ENCODE peak calls at places on chromosomes 13 and 19, in seven cellular contexts. J, D, E, I, K, T and Z are unnamed samples. For H3K36me3 and H3K27me3, the result is how much of the 10 kb centered on the place peaks cover.

GRCh38 chr13:103272770-103273169 is 206.6 kb upstream of the SLC10A2 start:
- DNase-seq in J (no peak), D (no peak), I (no peak), E (no peak), K (no peak), T (no peak), Z (no peak)

GRCh38 chr19:11299946-11300810 is 4.2 kb downstream of the TSPAN16 start:
- DNase-seq in E (no peak), I (no peak), K (no peak), J (no peak), D (no peak), T (no peak), Z (no peak)

GRCh38 chr13:47816835-47817234 is 184.2 kb downstream of the SUCLA2 start:
- DNase-seq in K (no peak), D (peak), E (peak), I (no peak), T (peak), J (no peak), Z (peak)

GRCh38 chr19:35150445-35150844 is 4.1 kb upstream of the FXYD5 start:
- DNase-seq in E (no peak), I (no peak), D (no peak), J (no peak), T (no peak), K (no peak), Z (no peak)

GRCh38 chr13:43191561-43191960 is 168.2 kb downstream of the DNAJC15 start:
- DNase-seq in T (peak), I (no peak), D (no peak), E (no peak), J (no peak), K (no peak), Z (no peak)

GRCh38 chr13:44368062-44368591 is 5.5 kb upstream of the SERP2 start:
- DNase-seq in T (no peak), D (peak), K (no peak), E (no peak), J (no peak), I (no peak), Z (no peak)

GRCh38 chr19:16626796-16627193 is 1.2 kb downstream of the MED26 start:
- DNase-seq in T (no peak), J (no peak), K (no peak), E (no peak), D (no peak), I (no peak), Z (no peak)

GRCh38 chr19:38362076-38362945 is 12.1 kb upstream of the PSMD8 start:
- DNase-seq in E (peak), K (no peak), J (peak), D (peak), T (peak), I (peak), Z (peak)

GRCh38 chr13:50352720-50353491 is 337.7 kb downstream of the KCNRG start:
- DNase-seq in I (no peak), K (no peak), D (no peak), T (no peak), J (no peak), E (no peak), Z (no peak)

GRCh38 chr19:3194063-3194702 is 8.5 kb downstream of the NCLN start:
- DNase-seq in J (no peak), E (no peak), I (no peak), T (no peak), K (no peak), D (no peak), Z (no peak)

GRCh38 chr13:113045214-113046007 is 60.2 kb upstream of the F7 start:
- DNase-seq in E (no peak), K (no peak), T (no peak), D (no peak), I (no peak), J (no peak), Z (no peak)

GRCh38 chr19:16527971-16528521 is 14.2 kb downstream of the CHERP start:
- DNase-seq in T (peak), I (no peak), D (peak), K (no peak), J (no peak), E (peak), Z (peak)

GRCh38 chr13:77674802-77675201 is 22.7 kb upstream of the SLAIN1 start:
- DNase-seq in K (no peak), T (no peak), E (no peak), I (no peak), J (no peak), D (no peak), Z (no peak)

GRCh38 chr13:21318891-21319532 is 140.1 kb downstream of the ZDHHC20 start:
- DNase-seq in I (peak), J (no peak), E (no peak), D (no peak), K (no peak), T (no peak), Z (no peak)

GRCh38 chr13:99572921-99573320 is 71.6 kb downstream of the TM9SF2 start:
- DNase-seq in I (no peak), J (no peak), K (no peak), D (no peak), T (no peak), E (no peak), Z (no peak)

GRCh38 chr19:46546194-46546896 is 50.7 kb upstream of the PNMA8B start:
- DNase-seq in E (peak), J (peak), D (peak), K (no peak), T (peak), I (peak), Z (peak)

GRCh38 chr13:74035881-74036280 is 98.3 kb downstream of the KLF12 start:
- DNase-seq in K (no peak), E (no peak), T (peak), I (no peak), J (no peak), D (no peak), Z (no peak)

GRCh38 chr19:6509118-6509971 is 7.2 kb upstream of the TUBB4A start:
- DNase-seq in D (no peak), E (no peak), J (no peak), T (no peak), K (no peak), I (peak), Z (no peak)

GRCh38 chr19:35142531-35143230 is 374 bp upstream of the FXYD7 start:
- DNase-seq in E (peak), K (no peak), D (peak), I (peak), T (peak), J (no peak), Z (peak)

GRCh38 chr13:22703601-22704209 is 477.1 kb upstream of the SGCG start:
- DNase-seq in D (no peak), T (no peak), E (no peak), J (no peak), I (no peak), K (no peak), Z (peak)

GRCh38 chr13:77696006-77696862 is 1.3 kb upstream of the SLAIN1 start:
- DNase-seq in K (no peak), J (no peak), I (no peak), E (peak), T (peak), D (peak), Z (no peak)

GRCh38 chr19:38162094-38162493 is 61.9 kb downstream of the DPF1 start:
- DNase-seq in T (no peak), I (no peak), E (no peak), K (no peak), J (no peak), D (no peak), Z (peak)

GRCh38 chr13:99426426-99426825 is 74.8 kb upstream of the TM9SF2 start:
- DNase-seq in I (no peak), D (no peak), T (no peak), J (no peak), K (no peak), E (peak), Z (peak)

GRCh38 chr13:30359999-30360398 is 52.6 kb upstream of the KATNAL1 start:
- DNase-seq in E (no peak), I (no peak), D (no peak), K (no peak), T (no peak), J (no peak), Z (no peak)
- H3K36me3 ChIP-seq in E (under half), I (under half), D (under half), K (under half), T (under half), J (under half), Z (under half)

GRCh38 chr19:30320466-30320865 is 51.7 kb upstream of the ZNF536 start:
- DNase-seq in T (no peak), K (no peak), I (no peak), D (no peak), J (no peak), E (peak), Z (no peak)

GRCh38 chr19:30318261-30318660 is 53.9 kb upstream of the ZNF536 start:
- DNase-seq in K (no peak), T (no peak), J (no peak), D (no peak), E (no peak), I (no peak), Z (no peak)

GRCh38 chr19:30318936-30319335 is 53.2 kb upstream of the ZNF536 start:
- DNase-seq in T (no peak), K (no peak), J (no peak), I (no peak), E (peak), D (peak), Z (no peak)

GRCh38 chr19:30319876-30320275 is 52.3 kb upstream of the ZNF536 start:
- DNase-seq in I (no peak), J (no peak), T (no peak), K (no peak), E (no peak), D (no peak), Z (no peak)

DNA sequence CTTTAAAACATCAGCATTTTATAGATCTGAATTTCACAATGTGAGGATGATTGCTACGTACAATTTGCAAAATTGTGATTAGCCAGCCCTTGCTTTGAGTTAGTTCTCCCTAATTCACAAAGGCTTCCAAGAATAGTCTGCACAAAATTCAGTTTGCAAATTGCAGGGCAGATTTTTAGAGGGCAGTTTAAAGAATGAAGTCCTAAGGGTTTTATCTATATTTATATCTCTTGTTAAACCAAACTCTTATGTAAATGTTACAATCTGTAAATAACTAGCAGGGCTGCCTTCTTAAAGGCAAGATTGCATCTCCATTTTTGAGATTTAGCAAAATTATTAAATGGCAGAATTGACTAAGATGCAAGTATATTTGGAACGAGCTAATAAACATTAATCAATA is 52.8 kb upstream of the ZNF536 start:
- DNase-seq in T (no peak), K (no peak), I (no peak), J (no peak), D (no peak), E (no peak), Z (no peak)
- H3K4me3 ChIP-seq in T (no peak), K (no peak), I (no peak), J (no peak), D (no peak), E (no peak), Z (no peak)

GRCh38 chr13:54950546-54950945 is 1921.9 kb downstream of the OLFM4 start:
- DNase-seq in D (no peak), E (no peak), I (no peak), T (no peak), K (no peak), J (no peak), Z (no peak)
- H3K27me3 ChIP-seq in D (under half), E (under half), I (under half), T (under half), K (under half), J (under half), Z (under half)

DNA sequence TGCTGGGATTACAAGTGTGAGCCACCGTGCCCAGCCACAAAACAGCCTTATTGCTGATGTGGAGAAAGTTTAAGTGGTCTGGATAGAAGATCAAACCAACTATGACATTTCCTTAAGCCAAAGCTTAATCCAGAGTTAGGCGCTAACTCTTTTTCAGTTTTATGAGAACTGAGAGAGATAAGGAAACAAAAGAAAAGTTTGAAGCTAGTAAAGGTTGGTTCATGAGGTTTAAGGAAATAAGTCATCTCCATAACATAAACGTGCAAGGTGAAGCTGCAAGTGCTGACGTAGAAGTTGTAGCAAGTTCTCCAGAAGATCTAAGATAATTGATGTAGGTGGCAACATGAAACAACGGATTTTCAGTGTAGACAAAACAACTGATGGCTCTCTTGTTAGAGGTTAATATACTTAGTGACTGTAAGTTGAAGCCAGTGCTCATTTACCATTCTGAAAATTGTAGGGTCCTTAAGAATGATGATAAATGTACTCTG is 41.6 kb downstream of the ZMYM2 start:
- DNase-seq in T (no peak), J (no peak), D (no peak), I (no peak), E (no peak), K (no peak), Z (no peak)
- H3K36me3 ChIP-seq in T (under half), J (under half), D (under half), I (under half), E (half or more), K (under half), Z (under half)

GRCh38 chr19:4525563-4526002 is 7.3 kb upstream of the PLIN4 start:
- DNase-seq in J (no peak), T (no peak), I (no peak), E (no peak), D (no peak), K (no peak), Z (no peak)

GRCh38 chr19:4521888-4522242 is 3.6 kb upstream of the PLIN4 start:
- DNase-seq in D (no peak), J (no peak), E (no peak), K (no peak), I (no peak), T (no peak), Z (no peak)

GRCh38 chr19:4524808-4525562 is 6.7 kb upstream of the PLIN4 start:
- DNase-seq in T (peak), D (peak), K (no peak), E (peak), J (peak), I (peak), Z (peak)

GRCh38 chr19:4522291-4523002 is 4.2 kb upstream of the PLIN4 start:
- DNase-seq in E (no peak), K (no peak), T (no peak), I (no peak), D (no peak), J (no peak), Z (peak)

GRCh38 chr19:4523306-4524110 is 5.2 kb upstream of the PLIN4 start:
- DNase-seq in E (peak), T (peak), I (peak), K (no peak), D (peak), J (no peak), Z (peak)
- H3K4me3 ChIP-seq in E (no peak), T (no peak), I (no peak), K (no peak), D (no peak), J (no peak), Z (no peak)

GRCh38 chr13:25165664-25166063 is 6.4 kb downstream of the AMER2 start:
- DNase-seq in J (no peak), E (no peak), T (peak), D (no peak), I (no peak), K (no peak), Z (no peak)
- H3K27me3 ChIP-seq in J (under half), E (under half), T (under half), D (under half), I (under half), K (under half), Z (under half)

DNA sequence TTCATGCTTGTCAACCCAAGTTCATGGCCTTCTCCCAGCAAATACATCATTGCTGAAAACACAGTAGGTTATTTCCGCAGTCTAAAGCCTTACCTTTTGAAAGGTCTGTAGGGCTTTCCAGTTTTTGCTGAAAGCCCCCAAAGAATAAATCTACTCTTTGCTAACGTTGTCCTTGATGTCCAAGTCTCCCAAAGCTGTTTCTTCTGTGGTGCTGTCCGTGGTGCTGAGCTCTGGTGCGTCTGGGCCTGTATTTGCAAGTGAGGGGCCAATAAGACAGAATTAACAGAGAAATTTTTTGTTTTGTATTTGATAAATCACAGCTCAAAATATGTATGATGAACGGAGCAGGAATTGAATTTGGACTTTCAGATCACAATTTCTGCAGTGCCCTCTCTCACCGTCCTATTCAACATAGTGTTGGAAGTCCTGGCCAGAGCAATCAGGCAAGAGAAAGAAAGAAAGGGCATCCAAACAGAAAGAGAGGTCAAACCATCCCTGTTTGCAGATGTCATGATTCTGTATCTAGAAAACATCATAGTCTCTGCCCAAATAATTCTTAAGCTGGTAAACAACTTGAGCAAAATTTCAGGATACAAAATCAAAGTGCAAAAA is 9.8 kb upstream of the LGALS16 start:
- DNase-seq in D (no peak), I (no peak), T (peak), J (peak), K (no peak), E (peak), Z (peak)
- H3K36me3 ChIP-seq in D (under half), I (under half), T (under half), J (under half), K (under half), E (under half), Z (under half)

GRCh38 chr13:32254416-32254815 is 60.7 kb downstream of the ZAR1L start:
- DNase-seq in T (no peak), E (no peak), K (no peak), J (no peak), I (no peak), D (no peak), Z (no peak)

GRCh38 chr13:32252812-32253440 is 62.2 kb downstream of the ZAR1L start:
- DNase-seq in I (no peak), E (no peak), T (no peak), K (no peak), D (no peak), J (no peak), Z (no peak)

GRCh38 chr13:32255744-32256120 is 59.4 kb downstream of the ZAR1L start:
- DNase-seq in J (no peak), T (no peak), K (no peak), E (no peak), I (no peak), D (no peak), Z (no peak)

GRCh38 chr13:32254916-32255743 is 60.0 kb downstream of the ZAR1L start:
- DNase-seq in J (no peak), K (no peak), E (no peak), D (no peak), I (no peak), T (no peak), Z (no peak)

DNA sequence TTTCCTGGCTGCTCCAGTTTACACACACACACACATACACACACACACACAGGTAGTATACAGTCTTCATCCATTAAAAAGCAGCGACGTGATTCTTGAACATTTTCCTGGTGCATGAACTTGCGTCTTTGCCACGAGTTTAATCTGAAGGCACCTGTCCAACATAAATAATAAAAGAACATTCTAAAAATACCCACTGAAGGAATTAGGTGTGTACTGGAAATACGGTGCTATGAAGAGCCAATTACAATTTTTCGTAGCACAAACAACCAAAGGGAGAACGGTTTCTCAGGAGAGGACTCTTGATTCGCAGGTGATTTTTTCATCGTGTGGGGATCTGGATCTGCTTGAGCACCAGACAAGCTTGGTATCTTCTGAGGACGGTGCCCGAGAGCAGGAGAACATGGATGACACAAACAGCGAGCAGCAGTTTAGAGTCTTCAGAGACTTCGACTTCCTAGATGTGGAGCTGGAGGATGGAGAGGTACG is 61.2 kb downstream of the ZAR1L start:
- DNase-seq in K (no peak), T (no peak), D (no peak), J (no peak), E (no peak), I (no peak), Z (no peak)
- H3K4me3 ChIP-seq in K (peak), T (no peak), D (no peak), J (no peak), E (no peak), I (peak), Z (no peak)

GRCh38 chr19:54415901-54416621 is 797 bp downstream of the TTYH1 start:
- DNase-seq in T (no peak), J (no peak), K (no peak), I (no peak), E (peak), D (no peak), Z (peak)
- H3K27me3 ChIP-seq in T (under half), J (under half), K (under half), I (half or more), E (half or more), D (under half), Z (under half)

GRCh38 chr13:41533266-41533665 is 75.9 kb downstream of the RGCC start:
- DNase-seq in E (no peak), T (no peak), K (no peak), D (no peak), J (no peak), I (no peak), Z (no peak)
- H3K36me3 ChIP-seq in E (under half), T (under half), K (under half), D (under half), J (under half), I (under half), Z (under half)